ENCODE peak calls at places on chromosomes 4 and X, in six cellular contexts. U, Z, W, X, C and M are unnamed samples.

GRCh38 chr4:186032259-186032658 is 36.7 kb upstream of the TLR3 start:
- DNase-seq in U (no peak), Z (no peak), W (no peak), X (no peak), C (no peak), M (no peak)

GRCh38 chr4:102493794-102494193 is 7.4 kb upstream of the NFKB1 start:
- DNase-seq in U (no peak), Z (no peak), W (no peak), X (peak; percentile 48), C (peak; percentile 40), M (no peak)

GRCh38 chr4:114495471-114495928 is 103.1 kb upstream of the UGT8 start:
- DNase-seq in U (no peak), Z (no peak), W (no peak), X (no peak), C (no peak), M (no peak)

GRCh38 chr4:78145622-78146021 is 88.5 kb downstream of the FRAS1 start:
- DNase-seq in U (no peak), Z (no peak), W (no peak), X (no peak), C (no peak), M (no peak)

GRCh38 chr4:38769441-38770210 is 13.2 kb downstream of the TLR10 start:
- DNase-seq in U (no peak), Z (no peak), W (no peak), X (no peak), C (no peak), M (no peak)

GRCh38 chr4:188158336-188158735 is 19.1 kb downstream of the TRIML1 start:
- DNase-seq in U (no peak), Z (no peak), W (no peak), X (no peak), C (no peak), M (no peak)

GRCh38 chr4:180674629-180675367 is 1568.4 kb upstream of the TENM3 start:
- DNase-seq in U (no peak), Z (no peak), W (no peak), X (no peak), C (no peak), M (no peak)

GRCh38 chr4:40288547-40288946 is 46.6 kb upstream of the CHRNA9 start:
- DNase-seq in U (peak; percentile 4), Z (no peak), W (no peak), X (no peak), C (no peak), M (no peak)

GRCh38 chrX:114134465-114134864 is 449.4 kb upstream of the HTR2C start:
- DNase-seq in U (no peak), Z (no peak), W (no peak), X (no peak), C (no peak), M (no peak)

GRCh38 chr4:61202100-61202637 is 2.0 kb downstream of the ADGRL3 start:
- DNase-seq in U (peak; percentile 57), Z (peak; percentile 79), W (no peak), X (no peak), C (no peak), M (no peak)

GRCh38 chr4:17111959-17112659 is 213.7 kb upstream of the LDB2 start:
- DNase-seq in U (no peak), Z (no peak), W (no peak), X (no peak), C (no peak), M (no peak)

GRCh38 chr4:5365071-5366008 is 314.1 kb downstream of the STK32B start:
- DNase-seq in U (no peak), Z (no peak), W (peak; percentile 97), X (peak; percentile 35), C (peak; percentile 35), M (peak; percentile 47)

GRCh38 chr4:76407440-76408119 is 13.4 kb downstream of the CCDC158 start:
- DNase-seq in U (no peak), Z (no peak), W (no peak), X (no peak), C (no peak), M (no peak)

GRCh38 chrX:47568656-47569295 is 7.8 kb downstream of the ARAF start:
- DNase-seq in U (no peak), Z (no peak), W (no peak), X (no peak), C (no peak), M (no peak)

GRCh38 chr4:151325320-151326246 is at the start of gene SH3D19:
- DNase-seq in U (peak; percentile 89), Z (peak; percentile 92), W (peak; percentile 19), X (peak; percentile 88), C (peak; percentile 75), M (peak; percentile 74)

GRCh38 chr4:25454491-25454890 is 77.4 kb downstream of the ANAPC4 start:
- DNase-seq in U (no peak), Z (no peak), W (no peak), X (no peak), C (no peak), M (no peak)

GRCh38 chr4:77881460-77882295 is 19.0 kb downstream of the MRPL1 start:
- DNase-seq in U (no peak), Z (no peak), W (peak; percentile 52), X (no peak), C (no peak), M (no peak)

GRCh38 chr4:184168406-184169019 is 49.2 kb downstream of the ENPP6 start:
- DNase-seq in U (peak; percentile 83), Z (peak; percentile 96), W (peak; percentile 47), X (peak; percentile 69), C (peak; percentile 81), M (peak; percentile 69)

GRCh38 chr4:48792348-48793006 is 12.4 kb upstream of the FRYL start:
- DNase-seq in U (no peak), Z (no peak), W (no peak), X (no peak), C (no peak), M (no peak)

GRCh38 chr4:40253906-40254305 is 57.1 kb downstream of the RHOH start:
- DNase-seq in U (no peak), Z (no peak), W (no peak), X (no peak), C (no peak), M (no peak)

GRCh38 chrX:65522739-65523372 is 11.7 kb downstream of the LAS1L start:
- DNase-seq in U (no peak), Z (no peak), W (peak; percentile 52), X (no peak), C (no peak), M (no peak)

GRCh38 chr4:99062120-99062519 is 26.5 kb downstream of the ADH5 start:
- DNase-seq in U (no peak), Z (no peak), W (peak; percentile 27), X (no peak), C (no peak), M (no peak)

GRCh38 chr4:165461176-165461835 is 82.5 kb downstream of the CPE start:
- DNase-seq in U (no peak), Z (no peak), W (peak; percentile 75), X (no peak), C (no peak), M (peak; percentile 12)

GRCh38 chr4:182828678-182829025 is 88.5 kb downstream of the DCTD start:
- DNase-seq in U (peak; percentile 26), Z (no peak), W (no peak), X (no peak), C (no peak), M (no peak)

DNA sequence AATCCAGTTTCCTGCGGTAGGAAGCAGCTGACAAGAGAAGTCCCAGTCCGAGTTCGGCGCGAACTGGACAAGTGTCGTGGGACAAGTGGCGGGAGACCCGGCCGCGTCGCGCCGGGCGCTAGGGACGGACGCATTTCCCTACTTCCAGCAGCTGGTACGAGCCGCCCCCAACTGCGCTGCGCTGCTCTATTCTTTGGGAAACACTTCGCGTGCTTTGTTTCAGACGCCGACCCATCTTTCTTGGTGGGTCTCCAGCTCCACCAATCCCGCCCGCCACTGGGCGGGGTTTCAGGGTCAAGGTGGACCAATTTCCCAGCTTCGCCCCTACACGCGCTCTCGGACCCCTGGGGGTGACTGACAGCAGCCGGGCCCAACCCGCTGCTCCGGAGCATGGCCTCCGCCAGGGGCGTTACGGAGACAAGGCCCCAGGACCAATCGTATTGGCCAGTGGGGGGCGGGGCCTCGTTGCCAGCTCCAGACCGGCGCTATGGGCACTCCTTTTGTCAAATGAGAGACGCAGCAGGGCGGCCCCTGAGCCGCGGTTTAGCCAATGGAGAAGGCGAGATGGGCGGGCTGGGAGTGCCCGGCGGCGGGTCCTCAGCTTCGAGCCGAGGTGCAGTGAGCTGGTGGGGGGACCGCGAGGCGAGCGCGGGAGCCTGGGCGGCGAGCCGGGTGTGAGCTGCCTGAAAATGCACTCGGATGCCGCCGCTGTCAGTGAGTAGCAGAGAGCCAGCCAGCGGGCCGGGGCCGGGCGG is at the start of gene DCUN1D4:
- DNase-seq in U (peak; percentile 100), Z (peak; percentile 100), W (peak; percentile 99), X (peak; percentile 100), C (peak; percentile 100), M (peak; percentile 100)
- TF ChIP-seq CTCF in U (no peak), Z (peak; percentile 75), W (peak; percentile 59), X (peak; percentile 39), C (peak; percentile 24), M (no peak)

DNA sequence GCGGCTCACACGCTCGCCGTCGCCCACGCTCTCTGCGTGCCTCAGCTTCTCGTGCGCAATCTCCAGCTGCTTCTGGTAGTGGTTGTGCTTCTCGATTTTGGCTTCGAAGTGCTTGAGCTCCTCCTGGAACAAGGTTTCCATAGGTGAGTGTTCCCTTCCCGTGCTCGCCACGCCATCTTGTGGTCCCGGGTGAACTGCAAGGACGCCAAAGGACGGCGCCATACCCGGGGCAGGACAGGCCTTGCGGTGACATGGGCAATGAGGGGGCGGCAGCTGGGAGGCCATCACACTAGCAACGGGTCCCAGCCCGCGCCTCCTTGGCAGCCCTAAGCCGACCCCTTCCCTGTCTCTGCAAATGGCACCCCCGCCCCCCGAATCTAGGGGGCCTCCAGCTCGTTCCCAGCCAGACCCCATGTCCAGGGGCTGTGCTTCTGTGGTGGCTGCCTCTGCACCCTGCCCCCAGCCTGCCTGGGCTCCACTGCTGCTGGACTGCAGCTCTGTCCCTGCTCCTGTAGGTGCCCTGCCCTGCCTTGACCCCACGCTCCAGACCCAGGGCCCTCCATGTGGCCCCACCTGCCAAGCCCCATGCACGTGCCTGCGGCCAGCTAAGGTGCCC is 17.3 kb downstream of the LRPAP1 start:
- DNase-seq in U (no peak), Z (peak; percentile 75), W (no peak), X (no peak), C (no peak), M (no peak)
- H3K36me3 ChIP-seq in U (peaks cover 96% of the 10 kb centered on the region), Z (peaks cover 54% of the 10 kb centered on the region), W (peaks cover 69% of the 10 kb centered on the region), X (no peaks in the 10 kb centered on the region), C (peaks cover 98% of the 10 kb centered on the region), M (peaks cover 55% of the 10 kb centered on the region)

GRCh38 chrX:68685722-68686683 is 38.5 kb downstream of the STARD8 start:
- DNase-seq in U (peak; percentile 81), Z (peak; percentile 88), W (peak; percentile 76), X (peak; percentile 29), C (no peak), M (no peak)
- TF ChIP-seq POLR2A in U (no peak), Z (no peak), W (no peak), X (no peak), C (no peak), M (no peak)

GRCh38 chrX:111447298-111447697 is 35.3 kb upstream of the DCX start:
- DNase-seq in U (no peak), Z (no peak), W (no peak), X (no peak), C (no peak), M (peak; percentile 8)
- TF ChIP-seq CTCF in U (no peak), Z (no peak), W (peak; percentile 4), X (no peak), C (no peak), M (no peak)